ENCODE peak calls at places on chromosomes 1 and 21, in four cellular contexts. D is GM23338, Z is pancreas, C is aorta. J is an unnamed sample.
A peak's percentile ranks its signal among the peaks of the same experiment; 100 is the strongest.

GRCh38 chr1:88276158-88276557 is 407.9 kb upstream of the PKN2 start:
- DNase-seq in C (no peak), Z (no peak), D (no peak), J (no peak)

GRCh38 chr1:229344139-229344538 is 1.3 kb upstream of the CCSAP start:
- DNase-seq in C (no peak), Z (no peak), D (no peak), J (no peak)

GRCh38 chr1:163227126-163227525 is 24.4 kb upstream of the RGS5 start:
- DNase-seq in Z (no peak), C (no peak), D (no peak), J (no peak)

GRCh38 chr1:228922722-228923376 is 187.6 kb downstream of the RHOU start:
- DNase-seq in D (no peak), C (no peak), Z (no peak), J (no peak)

GRCh38 chr21:34017127-34017961 is 56.0 kb upstream of the MRPS6 start:
- DNase-seq in D (no peak), C (no peak), Z (no peak), J (no peak)

GRCh38 chr1:246351726-246352125 is 155.4 kb downstream of the SMYD3 start:
- DNase-seq in C (no peak), Z (no peak), D (no peak), J (no peak)

GRCh38 chr1:179709841-179710329 is 33.2 kb upstream of the FAM163A start:
- DNase-seq in D (no peak), C (no peak), Z (no peak), J (no peak)

GRCh38 chr1:229336345-229336744 is 6.5 kb downstream of the CCSAP start:
- DNase-seq in Z (no peak), D (no peak), C (no peak), J (no peak)

GRCh38 chr1:51519857-51520699 is 1.0 kb upstream of the EPS15 start:
- DNase-seq in C (no peak), D (no peak), Z (no peak), J (no peak)

GRCh38 chr21:16029065-16029464 is 299.3 kb downstream of the USP25 start:
- DNase-seq in C (no peak), D (no peak), Z (no peak), J (no peak)

GRCh38 chr1:204013052-204013451 is 59.9 kb upstream of the SOX13 start:
- DNase-seq in Z (no peak), C (no peak), D (peak; percentile 41), J (no peak)

GRCh38 chr1:50422946-50423669 is at the start of gene DMRTA2:
- DNase-seq in D (peak; percentile 84), Z (no peak), C (no peak), J (peak; percentile 64)

GRCh38 chr1:54404939-54405880 is 984 bp downstream of the SSBP3 start:
- DNase-seq in C (peak; percentile 66), D (peak; percentile 69), Z (peak; percentile 57), J (peak; percentile 42)

GRCh38 chr1:44048816-44049215 is 17.6 kb upstream of the SLC6A9 start:
- DNase-seq in Z (no peak), D (no peak), C (no peak), J (no peak)

GRCh38 chr1:234014208-234014607 is 109.7 kb downstream of the SLC35F3 start:
- DNase-seq in D (no peak), C (no peak), Z (no peak), J (no peak)

GRCh38 chr1:203290261-203291089 is 14.8 kb upstream of the BTG2 start:
- DNase-seq in Z (peak; percentile 98), C (peak; percentile 98), D (peak; percentile 97), J (peak; percentile 100)

GRCh38 chr1:173255214-173255813 is 48.2 kb upstream of the TNFSF4 start:
- DNase-seq in C (no peak), D (peak; percentile 67), Z (no peak), J (peak; percentile 30)

GRCh38 chr1:198937231-198938031 is 298.6 kb downstream of the PTPRC start:
- DNase-seq in D (peak; percentile 34), C (peak; percentile 45), Z (no peak), J (peak; percentile 66)

GRCh38 chr1:6094246-6094645 is 48.6 kb downstream of the KCNAB2 start:
- DNase-seq in Z (peak; percentile 13), D (no peak), C (peak; percentile 34), J (no peak)

GRCh38 chr21:42187976-42188653 is 30.8 kb upstream of the ABCG1 start:
- DNase-seq in D (no peak), Z (no peak), C (peak; percentile 77), J (no peak)

GRCh38 chr1:15171271-15171908 is 17.8 kb downstream of the TMEM51 start:
- DNase-seq in Z (no peak), C (no peak), D (peak; percentile 56), J (no peak)

GRCh38 chr1:232553050-232553754 is 76.7 kb downstream of the SIPA1L2 start:
- DNase-seq in D (no peak), Z (peak; percentile 38), C (peak; percentile 66), J (no peak)

GRCh38 chr1:109389638-109390341 is 7.9 kb downstream of the SORT1 start:
- DNase-seq in Z (no peak), D (no peak), C (no peak), J (no peak)

GRCh38 chr1:232602622-232603021 is 27.3 kb downstream of the SIPA1L2 start:
- DNase-seq in C (no peak), D (peak; percentile 54), Z (no peak), J (no peak)

DNA sequence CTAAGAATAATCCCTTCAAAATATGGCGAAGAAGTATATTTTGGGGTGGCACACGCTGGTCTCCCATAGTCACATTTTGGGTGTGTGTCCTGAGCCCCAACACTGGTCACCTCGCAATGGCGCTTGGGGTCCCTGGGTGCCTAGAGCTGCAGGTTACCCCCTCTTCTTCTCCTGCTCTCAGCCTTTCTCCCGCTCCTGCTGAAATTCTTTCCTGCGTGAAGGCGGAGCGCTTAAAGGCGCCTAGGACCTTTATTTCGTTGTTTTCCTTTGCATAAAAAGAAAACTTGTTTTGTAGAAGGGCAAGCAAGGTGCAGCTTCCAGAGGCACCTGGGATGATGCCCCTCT is 339 bp upstream of the PIK3CD start:
- DNase-seq in C (no peak), Z (no peak), D (no peak), J (no peak)
- H3K4me3 ChIP-seq in C (no peak overlapping the region), Z (peak overlapping the region; percentile 50), D (peak overlapping the region; percentile 79), J (peak overlapping the region; percentile 58)

DNA sequence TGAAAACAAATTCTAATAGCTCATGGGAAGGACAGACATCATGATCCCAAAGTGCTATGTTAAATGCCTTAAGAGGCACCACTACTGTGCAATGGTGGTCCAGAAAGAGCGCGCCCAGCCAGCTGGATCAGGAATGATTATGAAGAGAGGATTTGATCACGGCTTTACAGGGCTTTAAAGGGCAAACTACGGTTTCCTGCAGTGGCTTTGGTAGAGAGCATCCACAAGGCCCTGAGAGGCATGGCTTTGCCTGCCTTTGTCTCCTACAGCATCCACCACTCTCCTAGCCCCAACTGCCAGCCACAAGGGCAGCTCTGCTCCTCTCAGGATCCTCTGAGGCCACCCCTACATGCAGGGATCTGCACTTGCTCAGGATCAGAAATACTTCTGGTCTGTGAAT is 40.7 kb downstream of the ZNF281 start:
- DNase-seq in Z (no peak), D (no peak), C (no peak), J (peak; percentile 94)
- H3K27ac ChIP-seq in Z (peak overlapping the region; percentile 38), D (no peak overlapping the region), C (no peak overlapping the region), J (peak overlapping the region; percentile 77)

GRCh38 chr1:48853006-48853405 is 76.3 kb upstream of the BEND5 start:
- DNase-seq in C (no peak), Z (no peak), D (no peak), J (no peak)
- H3K27me3 ChIP-seq in C (no peaks in the 10 kb centered on the region), Z (no peaks in the 10 kb centered on the region), D (no peaks in the 10 kb centered on the region), J (no peaks in the 10 kb centered on the region)

GRCh38 chr21:17513214-17514123 is 626 bp downstream of the CXADR start:
- DNase-seq in D (peak; percentile 52), Z (peak; percentile 65), C (no peak), J (peak; percentile 33)

GRCh38 chr21:17512245-17513213 is at the start of gene CXADR:
- DNase-seq in C (no peak), Z (peak; percentile 96), D (peak; percentile 95), J (peak; percentile 92)

GRCh38 chr21:17519208-17519738 is 6.4 kb downstream of the CXADR start:
- DNase-seq in Z (no peak), C (no peak), D (no peak), J (no peak)

GRCh38 chr21:17519965-17520364 is 7.1 kb downstream of the CXADR start:
- DNase-seq in C (no peak), D (no peak), Z (no peak), J (no peak)

GRCh38 chr21:17514124-17514481 is 1.3 kb downstream of the CXADR start:
- DNase-seq in Z (no peak), D (peak; percentile 91), C (no peak), J (no peak)
- H3K4me3 ChIP-seq in Z (peak overlapping the region; percentile 87), D (peak overlapping the region; percentile 74), C (no peak overlapping the region), J (peak overlapping the region; percentile 79)

DNA sequence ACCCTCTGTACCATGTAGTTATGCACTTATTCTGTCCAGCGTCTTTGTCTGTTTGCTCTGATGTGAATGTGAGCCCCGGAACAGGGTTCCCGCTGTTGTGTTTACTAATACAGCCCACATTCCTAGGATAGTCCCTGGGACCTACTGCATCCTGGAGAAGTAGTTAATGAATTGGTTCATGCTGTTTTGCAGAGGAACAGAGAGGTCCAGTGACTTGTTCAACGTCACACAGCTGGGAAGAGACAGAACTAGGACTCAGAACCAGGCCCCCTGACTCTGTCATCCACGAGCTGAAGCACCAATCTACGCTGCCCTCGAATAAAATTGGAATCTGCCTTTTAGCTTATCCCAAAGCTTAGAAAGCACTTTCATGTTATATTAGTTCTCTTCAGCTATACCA is 784 bp downstream of the AGT start:
- DNase-seq in D (no peak), Z (no peak), C (no peak), J (no peak)
- H3K27ac ChIP-seq in D (no peak overlapping the region), Z (no peak overlapping the region), C (no peak overlapping the region), J (no peak overlapping the region)

J was measured in WERI-Rb-1.